ENCODE peak calls at places on chromosomes 3 and 15, in four cellular contexts. One of them, this sample, is unnamed.

GRCh38 chr3:87076951-87077350 is 86.0 kb upstream of the VGLL3 start:
- DNase-seq in CD8-positive, alpha-beta memory T cell: no peak
- DNase-seq in thoracic aorta: no peak
- DNase-seq in GM23338: no peak
- DNase-seq in this sample: no peak

GRCh38 chr3:193560870-193561269 is 6.2 kb upstream of the ATP13A4 start:
- DNase-seq in thoracic aorta: no peak
- DNase-seq in CD8-positive, alpha-beta memory T cell: no peak
- DNase-seq in GM23338: no peak
- DNase-seq in this sample: no peak

GRCh38 chr3:100737334-100737733 is 28.0 kb downstream of the TFG start:
- DNase-seq in thoracic aorta: no peak
- DNase-seq in GM23338: peak; percentile 75
- DNase-seq in CD8-positive, alpha-beta memory T cell: no peak
- DNase-seq in this sample: no peak

GRCh38 chr15:68590721-68591389 is 12.1 kb downstream of the CORO2B start:
- DNase-seq in thoracic aorta: no peak
- DNase-seq in GM23338: no peak
- DNase-seq in CD8-positive, alpha-beta memory T cell: no peak
- DNase-seq in this sample: no peak

GRCh38 chr15:38864827-38865604 is 300.4 kb upstream of the RASGRP1 start:
- DNase-seq in GM23338: no peak
- DNase-seq in thoracic aorta: no peak
- DNase-seq in CD8-positive, alpha-beta memory T cell: no peak
- DNase-seq in this sample: no peak

GRCh38 chr3:46496745-46497555 is 826 bp upstream of the RTP3 start:
- DNase-seq in thoracic aorta: no peak
- DNase-seq in GM23338: peak; percentile 83
- DNase-seq in CD8-positive, alpha-beta memory T cell: peak; percentile 24
- DNase-seq in this sample: no peak

GRCh38 chr15:100692259-100692658 is 89.9 kb downstream of the ASB7 start:
- DNase-seq in GM23338: no peak
- DNase-seq in CD8-positive, alpha-beta memory T cell: no peak
- DNase-seq in thoracic aorta: no peak
- DNase-seq in this sample: no peak

GRCh38 chr15:47340576-47340920 is 376.8 kb upstream of the SEMA6D start:
- DNase-seq in CD8-positive, alpha-beta memory T cell: no peak
- DNase-seq in thoracic aorta: no peak
- DNase-seq in GM23338: no peak
- DNase-seq in this sample: no peak

GRCh38 chr3:57752307-57752706 is 3.8 kb upstream of the SLMAP start:
- DNase-seq in CD8-positive, alpha-beta memory T cell: no peak
- DNase-seq in thoracic aorta: no peak
- DNase-seq in GM23338: no peak
- DNase-seq in this sample: no peak

GRCh38 chr15:69991493-69991892 is 106.2 kb downstream of the TLE3 start:
- DNase-seq in thoracic aorta: no peak
- DNase-seq in GM23338: peak; percentile 24
- DNase-seq in CD8-positive, alpha-beta memory T cell: no peak
- DNase-seq in this sample: no peak

GRCh38 chr15:38406451-38406850 is 47.5 kb upstream of the FAM98B start:
- DNase-seq in GM23338: no peak
- DNase-seq in thoracic aorta: no peak
- DNase-seq in CD8-positive, alpha-beta memory T cell: no peak
- DNase-seq in this sample: no peak

GRCh38 chr3:123036352-123037014 is 8.9 kb upstream of the SEMA5B start:
- DNase-seq in CD8-positive, alpha-beta memory T cell: no peak
- DNase-seq in thoracic aorta: no peak
- DNase-seq in GM23338: no peak
- DNase-seq in this sample: no peak

GRCh38 chr15:101004986-101005747 is 86.0 kb downstream of the LRRK1 start:
- DNase-seq in GM23338: no peak
- DNase-seq in CD8-positive, alpha-beta memory T cell: no peak
- DNase-seq in thoracic aorta: no peak
- DNase-seq in this sample: peak; percentile 47

GRCh38 chr3:7927864-7928263 is 573.8 kb upstream of the LMCD1 start:
- DNase-seq in CD8-positive, alpha-beta memory T cell: no peak
- DNase-seq in thoracic aorta: no peak
- DNase-seq in GM23338: no peak
- DNase-seq in this sample: no peak

GRCh38 chr3:41198046-41198445 is 1.3 kb upstream of the CTNNB1 start:
- DNase-seq in thoracic aorta: no peak
- DNase-seq in GM23338: no peak
- DNase-seq in CD8-positive, alpha-beta memory T cell: no peak
- DNase-seq in this sample: no peak
- H3K4me3 ChIP-seq in thoracic aorta: no peak overlapping the region
- H3K4me3 ChIP-seq in GM23338: peak overlapping the region; percentile 92
- H3K4me3 ChIP-seq in CD8-positive, alpha-beta memory T cell: no peak overlapping the region
- H3K4me3 ChIP-seq in this sample: no peak overlapping the region

GRCh38 chr15:37109151-37109912 is 9.0 kb upstream of the MEIS2 start:
- DNase-seq in GM23338: peak; percentile 80
- DNase-seq in thoracic aorta: no peak
- DNase-seq in CD8-positive, alpha-beta memory T cell: no peak
- DNase-seq in this sample: no peak
- H3K4me3 ChIP-seq in GM23338: peak overlapping the region; percentile 63
- H3K4me3 ChIP-seq in thoracic aorta: no peak overlapping the region
- H3K4me3 ChIP-seq in CD8-positive, alpha-beta memory T cell: no peak overlapping the region
- H3K4me3 ChIP-seq in this sample: no peak overlapping the region

DNA sequence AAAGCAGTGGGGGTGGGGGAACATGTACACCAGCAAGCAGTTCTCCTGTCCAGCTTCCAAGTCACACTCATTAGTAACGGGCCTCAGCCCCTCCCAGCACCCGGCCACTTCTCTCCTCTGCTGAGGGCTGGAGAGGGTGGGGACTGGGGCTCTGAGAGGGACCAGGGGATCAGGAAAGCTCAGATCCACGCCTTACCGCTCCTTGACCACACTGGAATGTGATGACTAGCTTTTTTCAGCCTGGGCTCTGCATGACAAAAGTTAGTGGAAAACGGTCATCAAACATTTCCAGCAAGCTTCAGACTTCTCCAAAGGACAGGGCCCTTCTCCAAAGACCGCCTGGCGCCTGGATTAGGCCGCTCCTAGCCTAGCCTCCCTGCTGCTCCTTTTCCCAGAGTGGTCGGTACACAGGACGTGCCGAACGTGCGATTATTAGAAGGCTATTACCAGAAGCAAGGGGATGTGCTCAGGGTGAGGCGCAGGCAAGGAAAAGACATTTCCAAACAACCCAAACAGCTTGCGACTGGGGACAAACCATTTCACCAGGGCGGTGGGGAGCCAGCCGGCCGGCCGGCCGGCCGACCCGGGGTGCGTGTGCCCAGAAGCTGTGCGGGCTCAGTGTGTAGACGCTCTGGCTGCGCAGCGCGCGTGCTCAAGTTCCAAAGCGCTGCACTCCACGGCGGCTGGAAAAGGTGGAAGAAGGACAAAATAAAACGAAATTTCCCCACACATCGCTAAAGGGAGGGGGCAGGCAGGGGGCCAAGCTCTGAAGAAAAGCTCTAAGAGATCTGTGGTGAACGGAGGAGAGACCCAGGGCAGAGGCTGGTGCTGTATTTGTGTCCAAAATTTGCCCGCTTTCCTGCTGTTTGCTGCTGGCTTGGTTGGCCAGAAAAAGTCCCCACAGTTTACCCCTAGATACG is 51.0 kb upstream of the SSR3 start:
- DNase-seq in thoracic aorta: peak; percentile 10
- DNase-seq in CD8-positive, alpha-beta memory T cell: no peak
- DNase-seq in GM23338: peak; percentile 84
- DNase-seq in this sample: no peak
- H3K4me3 ChIP-seq in thoracic aorta: peak overlapping the region; percentile 78
- H3K4me3 ChIP-seq in CD8-positive, alpha-beta memory T cell: peak overlapping the region; percentile 16
- H3K4me3 ChIP-seq in GM23338: peak overlapping the region; percentile 56
- H3K4me3 ChIP-seq in this sample: peak overlapping the region; percentile 5

GRCh38 chr3:71109977-71110285 is 473.6 kb downstream of the FOXP1 start:
- DNase-seq in GM23338: no peak
- DNase-seq in CD8-positive, alpha-beta memory T cell: no peak
- DNase-seq in thoracic aorta: no peak
- DNase-seq in this sample: no peak

GRCh38 chr3:71109241-71109976 is 474.1 kb downstream of the FOXP1 start:
- DNase-seq in thoracic aorta: no peak
- DNase-seq in CD8-positive, alpha-beta memory T cell: no peak
- DNase-seq in GM23338: no peak
- DNase-seq in this sample: no peak

GRCh38 chr3:71110531-71111222 is 472.9 kb downstream of the FOXP1 start:
- DNase-seq in GM23338: no peak
- DNase-seq in thoracic aorta: no peak
- DNase-seq in CD8-positive, alpha-beta memory T cell: no peak
- DNase-seq in this sample: no peak

GRCh38 chr3:71104586-71104985 is 478.9 kb downstream of the FOXP1 start:
- DNase-seq in thoracic aorta: no peak
- DNase-seq in CD8-positive, alpha-beta memory T cell: no peak
- DNase-seq in GM23338: no peak
- DNase-seq in this sample: no peak

DNA sequence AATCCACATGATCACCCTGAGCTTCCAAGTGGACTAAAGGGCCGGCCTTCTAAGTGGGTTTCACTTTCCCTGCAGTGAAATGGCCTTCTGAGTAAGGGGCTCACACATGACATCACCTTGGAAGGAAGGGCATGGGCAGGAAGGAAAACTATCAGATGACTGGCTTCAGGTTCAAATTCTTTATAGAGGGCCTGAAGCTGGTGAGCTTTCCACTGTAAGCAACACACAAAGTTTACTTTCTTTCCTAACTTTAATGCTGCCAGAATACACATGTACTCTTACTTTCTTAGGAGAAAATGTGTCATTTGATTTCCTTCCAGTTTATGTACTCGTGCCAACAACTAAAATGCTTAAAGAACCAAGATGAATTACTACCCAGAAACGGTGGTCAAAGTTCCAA is 475.6 kb downstream of the FOXP1 start:
- DNase-seq in thoracic aorta: no peak
- DNase-seq in CD8-positive, alpha-beta memory T cell: no peak
- DNase-seq in GM23338: no peak
- DNase-seq in this sample: no peak
- H3K4me3 ChIP-seq in thoracic aorta: peak overlapping the region; percentile 56
- H3K4me3 ChIP-seq in CD8-positive, alpha-beta memory T cell: no peak overlapping the region
- H3K4me3 ChIP-seq in GM23338: no peak overlapping the region
- H3K4me3 ChIP-seq in this sample: no peak overlapping the region

GRCh38 chr3:31275038-31275562 is 257.6 kb upstream of the STT3B start:
- DNase-seq in CD8-positive, alpha-beta memory T cell: no peak
- DNase-seq in GM23338: peak; percentile 21
- DNase-seq in thoracic aorta: no peak
- DNase-seq in this sample: no peak

GRCh38 chr3:31274406-31275024 is 258.2 kb upstream of the STT3B start:
- DNase-seq in thoracic aorta: no peak
- DNase-seq in GM23338: no peak
- DNase-seq in CD8-positive, alpha-beta memory T cell: no peak
- DNase-seq in this sample: no peak

GRCh38 chr3:31278532-31278931 is 254.2 kb upstream of the STT3B start:
- DNase-seq in CD8-positive, alpha-beta memory T cell: no peak
- DNase-seq in thoracic aorta: no peak
- DNase-seq in GM23338: no peak
- DNase-seq in this sample: no peak

GRCh38 chr3:31277582-31277981 is 255.1 kb upstream of the STT3B start:
- DNase-seq in GM23338: no peak
- DNase-seq in thoracic aorta: no peak
- DNase-seq in CD8-positive, alpha-beta memory T cell: no peak
- DNase-seq in this sample: no peak

DNA sequence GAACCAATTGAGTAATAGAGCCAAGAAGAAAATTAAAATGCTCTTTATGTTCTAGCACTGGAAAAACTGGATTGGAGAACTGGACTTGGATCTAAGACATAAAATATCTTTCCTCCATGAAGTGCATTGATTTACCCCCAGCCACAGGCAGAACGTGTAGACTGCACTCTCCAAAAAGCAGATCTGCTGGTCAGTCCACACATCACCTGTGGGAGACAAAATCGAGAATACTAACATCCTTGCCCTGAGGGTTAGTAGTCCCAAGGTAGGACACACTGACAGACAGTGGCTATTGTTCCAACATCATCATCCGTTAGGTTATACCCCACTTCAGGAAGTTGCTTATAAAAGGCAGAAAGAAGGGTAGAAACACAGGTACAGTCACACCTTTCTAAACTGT is 257.1 kb upstream of the STT3B start:
- DNase-seq in thoracic aorta: no peak
- DNase-seq in GM23338: no peak
- DNase-seq in CD8-positive, alpha-beta memory T cell: no peak
- DNase-seq in this sample: no peak
- H3K4me3 ChIP-seq in thoracic aorta: no peak overlapping the region
- H3K4me3 ChIP-seq in GM23338: no peak overlapping the region
- H3K4me3 ChIP-seq in CD8-positive, alpha-beta memory T cell: no peak overlapping the region
- H3K4me3 ChIP-seq in this sample: no peak overlapping the region

DNA sequence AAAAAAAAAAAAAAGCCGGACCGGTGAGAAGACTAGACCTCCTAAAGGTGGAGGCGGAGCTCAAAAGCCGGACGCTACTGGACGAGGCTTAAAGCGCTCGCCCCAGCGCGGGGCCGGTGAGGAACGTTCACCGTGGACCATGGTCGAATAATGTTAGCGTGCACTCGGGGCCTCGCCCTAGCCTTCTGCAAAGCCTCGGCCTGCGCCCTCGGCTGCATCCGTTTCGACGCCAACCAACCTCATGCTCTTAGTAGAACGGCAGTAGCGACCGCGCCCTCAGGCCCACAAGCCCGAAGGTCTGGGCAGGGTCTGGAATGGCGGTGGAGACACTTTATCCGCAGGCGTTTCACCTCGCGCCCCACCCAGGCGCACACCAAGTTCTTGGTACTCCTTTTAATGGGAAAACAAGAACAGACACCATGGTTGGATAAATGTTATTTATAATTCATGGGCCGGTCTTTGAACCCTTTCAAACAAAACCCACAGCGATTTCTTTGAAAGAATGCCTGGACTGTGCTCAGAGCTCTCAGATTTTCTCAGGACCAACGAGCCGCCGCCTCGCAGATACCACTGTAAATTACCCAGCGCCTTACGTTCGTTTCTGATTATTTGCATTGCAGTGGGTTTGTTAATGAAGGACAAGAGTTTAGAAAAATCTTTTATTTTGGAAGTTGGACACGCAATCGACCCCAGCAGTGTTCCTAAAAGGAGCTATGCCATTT is 1.3 kb upstream of the ISL2 start:
- DNase-seq in GM23338: peak; percentile 80
- DNase-seq in thoracic aorta: no peak
- DNase-seq in CD8-positive, alpha-beta memory T cell: no peak
- DNase-seq in this sample: no peak
- H3K4me3 ChIP-seq in GM23338: peak overlapping the region; percentile 52
- H3K4me3 ChIP-seq in thoracic aorta: peak overlapping the region; percentile 4
- H3K4me3 ChIP-seq in CD8-positive, alpha-beta memory T cell: peak overlapping the region; percentile 16
- H3K4me3 ChIP-seq in this sample: peak overlapping the region; percentile 44

GRCh38 chr3:128881576-128881975 is 2.2 kb downstream of the ACAD9 start:
- DNase-seq in CD8-positive, alpha-beta memory T cell: no peak
- DNase-seq in GM23338: no peak
- DNase-seq in thoracic aorta: no peak
- DNase-seq in this sample: no peak
- H3K4me3 ChIP-seq in CD8-positive, alpha-beta memory T cell: no peak overlapping the region
- H3K4me3 ChIP-seq in GM23338: no peak overlapping the region
- H3K4me3 ChIP-seq in thoracic aorta: no peak overlapping the region
- H3K4me3 ChIP-seq in this sample: no peak overlapping the region